ENCODE peak calls at places on chromosomes 11 and 22, in six cellular contexts. T, O, M, Z, L and F are unnamed samples.

GRCh38 chr22:39446239-39446721 is 10.5 kb upstream of the MGAT3 start:
- DNase-seq in Z (no peak), L (no peak), M (no peak), O (no peak), T (peak; percentile 62), F (no peak)

GRCh38 chr11:124953753-124954624 is at the start of gene CCDC15:
- DNase-seq in O (peak; percentile 93), M (peak; percentile 96), Z (peak; percentile 96), T (peak; percentile 99), L (peak; percentile 97), F (peak; percentile 59)

GRCh38 chr11:108084811-108085210 is 36.6 kb upstream of the ACAT1 start:
- DNase-seq in M (no peak), T (no peak), O (no peak), L (no peak), Z (no peak), F (no peak)

GRCh38 chr22:46976598-46976997 is 214.1 kb downstream of the TBC1D22A start:
- DNase-seq in M (no peak), T (no peak), Z (no peak), L (no peak), O (no peak), F (no peak)

GRCh38 chr11:8763070-8763469 is 80.5 kb downstream of the RPL27A start:
- DNase-seq in M (no peak), T (no peak), L (no peak), Z (no peak), O (no peak), F (no peak)

GRCh38 chr11:26839911-26840705 is 118.2 kb upstream of the SLC5A12 start:
- DNase-seq in T (no peak), O (no peak), L (no peak), M (no peak), Z (no peak), F (no peak)

GRCh38 chr11:46519351-46519750 is 74.5 kb downstream of the AMBRA1 start:
- DNase-seq in T (no peak), Z (no peak), L (no peak), O (no peak), M (no peak), F (no peak)

GRCh38 chr22:30871391-30872281 is 96.9 kb downstream of the MORC2 start:
- DNase-seq in M (no peak), Z (no peak), L (peak; percentile 9), T (no peak), O (no peak), F (no peak)

GRCh38 chr11:120337896-120338840 is 2.0 kb downstream of the ARHGEF12 start:
- DNase-seq in Z (peak; percentile 51), T (no peak), M (no peak), O (no peak), L (no peak), F (no peak)

GRCh38 chr11:35179466-35180135 is 40.6 kb downstream of the CD44 start:
- DNase-seq in O (no peak), Z (no peak), M (no peak), T (no peak), L (no peak), F (no peak)

GRCh38 chr11:100769165-100769564 is 82.1 kb downstream of the ARHGAP42 start:
- DNase-seq in L (no peak), O (no peak), Z (no peak), M (no peak), T (no peak), F (no peak)

GRCh38 chr11:108697872-108698473 is 33.1 kb downstream of the DDX10 start:
- DNase-seq in O (no peak), T (peak; percentile 39), L (peak; percentile 49), M (peak; percentile 45), Z (peak; percentile 86), F (peak; percentile 25)

GRCh38 chr11:22539851-22540376 is 85.7 kb downstream of the FANCF start:
- DNase-seq in Z (peak; percentile 22), T (no peak), O (no peak), L (no peak), M (no peak), F (no peak)

GRCh38 chr11:88086297-88086696 is 88.9 kb downstream of the RAB38 start:
- DNase-seq in L (no peak), Z (no peak), O (no peak), T (no peak), M (no peak), F (no peak)

GRCh38 chr11:131465746-131466145 is 95.3 kb downstream of the NTM start:
- DNase-seq in T (no peak), Z (no peak), L (no peak), M (no peak), O (no peak), F (no peak)

GRCh38 chr11:2587132-2587930 is 112.5 kb downstream of the KCNQ1OT1 start:
- DNase-seq in M (no peak), Z (no peak), O (no peak), T (no peak), L (no peak), F (no peak)

GRCh38 chr11:44732564-44732963 is 5.8 kb downstream of the TSPAN18 start:
- DNase-seq in M (no peak), T (no peak), O (no peak), Z (no peak), L (no peak), F (no peak)

GRCh38 chr22:37930270-37930951 is 23.0 kb downstream of the C22orf23 start:
- DNase-seq in T (no peak), Z (peak; percentile 40), M (no peak), O (no peak), L (no peak), F (no peak)

GRCh38 chr11:45423036-45423435 is 136.9 kb upstream of the SYT13 start:
- DNase-seq in T (no peak), L (no peak), Z (no peak), M (no peak), O (no peak), F (no peak)

DNA sequence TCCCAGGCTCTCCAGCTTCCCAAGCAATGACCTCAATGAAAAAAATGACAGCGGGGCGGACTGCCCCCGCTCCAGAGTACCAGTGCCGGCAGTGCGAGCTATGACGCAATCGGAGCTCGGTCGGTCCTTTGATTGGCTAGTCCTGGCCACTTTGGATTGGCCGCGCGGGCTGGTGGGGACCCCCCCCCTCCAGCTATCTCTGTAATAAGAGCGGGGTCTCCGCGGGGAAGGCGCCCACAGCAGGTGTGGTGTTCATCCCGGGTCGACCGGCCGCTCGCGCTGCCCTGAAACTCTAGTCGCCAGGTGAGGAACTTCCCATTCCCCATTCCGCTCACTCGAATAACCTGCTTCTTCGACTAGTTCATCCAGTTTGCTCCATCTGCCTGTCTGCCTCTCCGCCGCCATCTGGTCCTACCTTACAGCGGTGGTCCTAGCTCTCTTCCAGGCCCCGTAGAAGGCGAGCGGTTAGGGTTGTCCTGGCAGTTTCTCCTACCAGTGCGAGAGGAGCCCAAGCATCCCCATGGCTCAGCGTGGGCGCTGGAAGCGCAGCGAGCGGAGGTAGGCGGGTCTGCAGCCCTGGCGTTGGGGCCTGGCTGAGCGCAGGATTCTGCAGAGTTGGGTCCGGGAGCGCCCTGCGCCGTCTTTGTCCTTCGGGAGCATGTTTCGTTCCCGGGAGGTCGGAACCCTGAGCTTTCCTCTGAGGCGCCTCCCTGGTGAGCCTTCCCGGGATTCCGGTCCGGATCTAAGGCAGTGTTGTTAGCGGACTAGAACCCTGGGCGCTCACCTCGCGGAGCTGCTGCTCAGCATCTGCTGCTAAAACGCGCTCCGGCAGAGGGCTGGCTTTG is at the start of gene CALCB:
- DNase-seq in M (no peak), O (no peak), Z (peak; percentile 24), T (no peak), L (no peak), F (no peak)
- H3K4me3 ChIP-seq in M (peak within 1 kb of the TSS; percentile 17), O (peak within 1 kb of the TSS; percentile 44), Z (peak within 1 kb of the TSS; percentile 56), T (peak within 1 kb of the TSS; percentile 20), L (no peak within 1 kb of the TSS), F (no peak within 1 kb of the TSS)

GRCh38 chr11:20363500-20364411 is at the start of gene HTATIP2:
- DNase-seq in Z (peak; percentile 66), O (peak; percentile 69), L (peak; percentile 64), M (peak; percentile 54), T (peak; percentile 84), F (no peak)
- H3K4me3 ChIP-seq in Z (peak within 1 kb of the TSS; percentile 55), O (peak within 1 kb of the TSS; percentile 71), L (peak within 1 kb of the TSS; percentile 74), M (peak within 1 kb of the TSS; percentile 71), T (peak within 1 kb of the TSS; percentile 81), F (peak within 1 kb of the TSS; percentile 73)

GRCh38 chr11:16612234-16612571 is 126.2 kb upstream of the C11orf58 start:
- DNase-seq in O (no peak), M (no peak), L (no peak), T (no peak), Z (no peak), F (no peak)

GRCh38 chr11:16611395-16612233 is 126.8 kb upstream of the C11orf58 start:
- DNase-seq in Z (peak; percentile 20), T (no peak), O (no peak), M (no peak), L (no peak), F (no peak)

GRCh38 chr11:16610738-16611388 is 127.6 kb upstream of the C11orf58 start:
- DNase-seq in T (no peak), O (no peak), Z (no peak), L (no peak), M (no peak), F (no peak)

GRCh38 chr11:16609769-16610168 is 128.7 kb upstream of the C11orf58 start:
- DNase-seq in Z (no peak), O (no peak), L (no peak), T (no peak), M (no peak), F (no peak)

DNA sequence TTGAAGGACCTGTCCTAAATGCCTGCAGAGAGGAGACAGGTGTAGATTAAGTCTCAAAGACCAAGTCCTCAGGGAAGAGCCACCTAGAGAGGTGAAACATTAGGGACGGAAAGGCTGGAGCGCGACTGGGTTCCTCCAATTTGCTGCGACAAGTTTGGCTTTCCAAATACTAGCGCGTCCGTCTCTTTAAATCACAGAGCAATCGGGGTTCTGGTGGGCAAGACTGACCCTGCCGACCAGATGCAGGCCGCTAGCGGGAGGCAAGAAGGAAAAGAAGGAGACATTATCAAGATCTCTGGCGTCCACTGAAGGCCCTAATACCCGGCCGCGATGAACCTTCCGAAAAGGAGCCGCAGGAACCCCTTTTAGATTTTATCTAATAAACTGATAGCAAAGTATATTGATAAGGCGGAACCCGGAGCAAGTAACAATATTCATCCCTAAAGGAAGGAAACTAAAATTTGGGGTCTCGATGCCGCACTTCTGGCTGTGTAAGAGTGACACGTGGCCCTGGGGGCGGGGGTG is 128.2 kb upstream of the C11orf58 start:
- DNase-seq in T (no peak), Z (no peak), O (no peak), L (no peak), M (no peak), F (no peak)
- H3K4me3 ChIP-seq in T (no peak overlapping the region), Z (no peak overlapping the region), O (no peak overlapping the region), L (no peak overlapping the region), M (no peak overlapping the region), F (no peak overlapping the region)

GRCh38 chr11:4025248-4025956 is 69.2 kb upstream of the RRM1 start:
- DNase-seq in T (no peak), O (no peak), M (no peak), L (no peak), Z (peak; percentile 80), F (no peak)

GRCh38 chr11:4025957-4026324 is 68.7 kb upstream of the RRM1 start:
- DNase-seq in O (no peak), M (no peak), L (no peak), Z (peak; percentile 28), T (no peak), F (no peak)

GRCh38 chr11:4022669-4023068 is 71.9 kb upstream of the RRM1 start:
- DNase-seq in Z (no peak), O (no peak), T (no peak), M (no peak), L (no peak), F (no peak)

GRCh38 chr11:4027746-4028145 is 66.9 kb upstream of the RRM1 start:
- DNase-seq in Z (no peak), L (no peak), T (no peak), M (no peak), O (no peak), F (no peak)

GRCh38 chr11:4026389-4026788 is 68.2 kb upstream of the RRM1 start:
- DNase-seq in Z (no peak), T (no peak), M (no peak), L (no peak), O (no peak), F (no peak)
- H3K4me3 ChIP-seq in Z (no peak overlapping the region), T (no peak overlapping the region), M (no peak overlapping the region), L (no peak overlapping the region), O (no peak overlapping the region), F (no peak overlapping the region)